ENCODE peak calls at places on chromosomes 3 and 15, in six cellular contexts. One of them, this sample, is unnamed.

GRCh38 chr3:126158016-126158911 is 22.1 kb downstream of the ALDH1L1 start:
- DNase-seq in neural crest cell: no peak
- DNase-seq in WTC11: no peak
- DNase-seq in HEK293T: no peak
- DNase-seq in AG09309: no peak
- DNase-seq in endodermal cell: no peak
- DNase-seq in this sample: no peak

GRCh38 chr3:23600178-23600577 is 205.6 kb upstream of the UBE2E1 start:
- DNase-seq in HEK293T: no peak
- DNase-seq in WTC11: no peak
- DNase-seq in AG09309: peak; percentile 68
- DNase-seq in endodermal cell: no peak
- DNase-seq in neural crest cell: no peak
- DNase-seq in this sample: no peak

GRCh38 chr3:95707268-95707667 is 1107.1 kb upstream of the EPHA6 start:
- DNase-seq in HEK293T: no peak
- DNase-seq in WTC11: no peak
- DNase-seq in AG09309: no peak
- DNase-seq in endodermal cell: no peak
- DNase-seq in neural crest cell: no peak
- DNase-seq in this sample: no peak

GRCh38 chr15:62105266-62105665 is 38.5 kb downstream of the C2CD4A start:
- DNase-seq in WTC11: no peak
- DNase-seq in AG09309: no peak
- DNase-seq in HEK293T: no peak
- DNase-seq in endodermal cell: no peak
- DNase-seq in neural crest cell: no peak
- DNase-seq in this sample: no peak

GRCh38 chr3:72342450-72342849 is 505.8 kb downstream of the SHQ1 start:
- DNase-seq in neural crest cell: no peak
- DNase-seq in HEK293T: no peak
- DNase-seq in endodermal cell: peak; percentile 17
- DNase-seq in AG09309: no peak
- DNase-seq in WTC11: no peak
- DNase-seq in this sample: no peak

GRCh38 chr3:105387122-105387751 is 20.5 kb downstream of the ALCAM start:
- DNase-seq in AG09309: no peak
- DNase-seq in endodermal cell: no peak
- DNase-seq in HEK293T: no peak
- DNase-seq in WTC11: no peak
- DNase-seq in neural crest cell: no peak
- DNase-seq in this sample: no peak

GRCh38 chr3:65402597-65402996 is 636.1 kb downstream of the MAGI1 start:
- DNase-seq in endodermal cell: peak; percentile 59
- DNase-seq in HEK293T: no peak
- DNase-seq in neural crest cell: no peak
- DNase-seq in AG09309: peak; percentile 78
- DNase-seq in WTC11: no peak
- DNase-seq in this sample: peak; percentile 12

GRCh38 chr3:179148446-179149238 is 485 bp downstream of the PIK3CA start:
- DNase-seq in endodermal cell: peak; percentile 79
- DNase-seq in neural crest cell: peak; percentile 24
- DNase-seq in AG09309: no peak
- DNase-seq in WTC11: peak; percentile 43
- DNase-seq in HEK293T: peak; percentile 19
- DNase-seq in this sample: peak; percentile 67

GRCh38 chr15:67998599-67999122 is 55.5 kb upstream of the PIAS1 start:
- DNase-seq in HEK293T: no peak
- DNase-seq in AG09309: peak; percentile 31
- DNase-seq in WTC11: no peak
- DNase-seq in endodermal cell: no peak
- DNase-seq in neural crest cell: no peak
- DNase-seq in this sample: no peak

GRCh38 chr3:128537091-128537703 is 44.2 kb upstream of the GATA2 start:
- DNase-seq in endodermal cell: no peak
- DNase-seq in HEK293T: no peak
- DNase-seq in WTC11: no peak
- DNase-seq in AG09309: no peak
- DNase-seq in neural crest cell: no peak
- DNase-seq in this sample: no peak

GRCh38 chr15:85609492-85609891 is 185.2 kb downstream of the KLHL25 start:
- DNase-seq in AG09309: no peak
- DNase-seq in WTC11: no peak
- DNase-seq in HEK293T: no peak
- DNase-seq in endodermal cell: no peak
- DNase-seq in neural crest cell: no peak
- DNase-seq in this sample: no peak

GRCh38 chr15:51267047-51267713 is 71.2 kb downstream of the CYP19A1 start:
- DNase-seq in HEK293T: peak; percentile 13
- DNase-seq in AG09309: no peak
- DNase-seq in neural crest cell: peak; percentile 15
- DNase-seq in endodermal cell: peak; percentile 68
- DNase-seq in WTC11: peak; percentile 29
- DNase-seq in this sample: peak; percentile 49

GRCh38 chr3:195110647-195111321 is 160.2 kb downstream of the XXYLT1 start:
- DNase-seq in endodermal cell: no peak
- DNase-seq in HEK293T: no peak
- DNase-seq in WTC11: no peak
- DNase-seq in neural crest cell: no peak
- DNase-seq in AG09309: no peak
- DNase-seq in this sample: peak; percentile 27

GRCh38 chr3:15284121-15284889 is 48.1 kb downstream of the SH3BP5 start:
- DNase-seq in AG09309: no peak
- DNase-seq in endodermal cell: no peak
- DNase-seq in WTC11: no peak
- DNase-seq in HEK293T: no peak
- DNase-seq in neural crest cell: no peak
- DNase-seq in this sample: no peak

GRCh38 chr3:125602752-125603649 is 7.7 kb upstream of the OSBPL11 start:
- DNase-seq in WTC11: no peak
- DNase-seq in AG09309: peak; percentile 39
- DNase-seq in endodermal cell: peak; percentile 22
- DNase-seq in HEK293T: no peak
- DNase-seq in neural crest cell: peak; percentile 20
- DNase-seq in this sample: no peak

GRCh38 chr15:42355291-42355690 is 4.0 kb upstream of the CAPN3 start:
- DNase-seq in AG09309: no peak
- DNase-seq in endodermal cell: no peak
- DNase-seq in neural crest cell: no peak
- DNase-seq in WTC11: no peak
- DNase-seq in HEK293T: no peak
- DNase-seq in this sample: no peak

GRCh38 chr3:122353215-122353614 is 28.2 kb downstream of the CSTA start:
- DNase-seq in WTC11: no peak
- DNase-seq in AG09309: no peak
- DNase-seq in endodermal cell: no peak
- DNase-seq in neural crest cell: no peak
- DNase-seq in HEK293T: no peak
- DNase-seq in this sample: no peak

GRCh38 chr3:46010519-46011113 is 15.0 kb upstream of the FYCO1 start:
- DNase-seq in WTC11: no peak
- DNase-seq in neural crest cell: no peak
- DNase-seq in endodermal cell: no peak
- DNase-seq in AG09309: no peak
- DNase-seq in HEK293T: no peak
- DNase-seq in this sample: no peak

GRCh38 chr15:86595741-86596140 is 516.1 kb downstream of the AGBL1 start:
- DNase-seq in HEK293T: no peak
- DNase-seq in AG09309: no peak
- DNase-seq in endodermal cell: no peak
- DNase-seq in WTC11: no peak
- DNase-seq in neural crest cell: no peak
- DNase-seq in this sample: no peak

GRCh38 chr15:35136552-35136951 is 51.5 kb upstream of the NANOGP8 start:
- DNase-seq in AG09309: no peak
- DNase-seq in endodermal cell: no peak
- DNase-seq in neural crest cell: no peak
- DNase-seq in HEK293T: no peak
- DNase-seq in WTC11: no peak
- DNase-seq in this sample: no peak

GRCh38 chr15:80259942-80260510 is 8.0 kb upstream of the CTXND1 start:
- DNase-seq in neural crest cell: no peak
- DNase-seq in HEK293T: no peak
- DNase-seq in WTC11: no peak
- DNase-seq in AG09309: no peak
- DNase-seq in endodermal cell: peak; percentile 31
- DNase-seq in this sample: no peak

GRCh38 chr3:133540896-133541674 is 32.4 kb upstream of the CDV3 start:
- DNase-seq in AG09309: no peak
- DNase-seq in HEK293T: no peak
- DNase-seq in WTC11: no peak
- DNase-seq in neural crest cell: no peak
- DNase-seq in endodermal cell: no peak
- DNase-seq in this sample: no peak

GRCh38 chr3:2837893-2838292 is 272.3 kb downstream of the IL5RA start:
- DNase-seq in neural crest cell: no peak
- DNase-seq in WTC11: no peak
- DNase-seq in endodermal cell: no peak
- DNase-seq in HEK293T: no peak
- DNase-seq in AG09309: no peak
- DNase-seq in this sample: no peak

GRCh38 chr15:63198315-63198714 is 8.9 kb downstream of the RAB8B start:
- DNase-seq in AG09309: no peak
- DNase-seq in HEK293T: no peak
- DNase-seq in neural crest cell: no peak
- DNase-seq in endodermal cell: no peak
- DNase-seq in WTC11: no peak
- DNase-seq in this sample: no peak

GRCh38 chr3:143157957-143158548 is 38.5 kb downstream of the CHST2 start:
- DNase-seq in endodermal cell: no peak
- DNase-seq in AG09309: no peak
- DNase-seq in HEK293T: no peak
- DNase-seq in WTC11: no peak
- DNase-seq in neural crest cell: no peak
- DNase-seq in this sample: no peak

GRCh38 chr15:57527382-57528091 is 64.2 kb upstream of the MYZAP start:
- DNase-seq in HEK293T: peak; percentile 45
- DNase-seq in WTC11: no peak
- DNase-seq in AG09309: peak; percentile 78
- DNase-seq in neural crest cell: peak; percentile 28
- DNase-seq in endodermal cell: peak; percentile 88
- DNase-seq in this sample: peak; percentile 87

GRCh38 chr3:13015286-13016082 is 57.7 kb downstream of the IQSEC1 start:
- DNase-seq in endodermal cell: no peak
- DNase-seq in AG09309: no peak
- DNase-seq in WTC11: no peak
- DNase-seq in HEK293T: no peak
- DNase-seq in neural crest cell: no peak
- DNase-seq in this sample: no peak

GRCh38 chr15:28989896-28990295 is 104.1 kb downstream of the APBA2 start:
- DNase-seq in neural crest cell: no peak
- DNase-seq in endodermal cell: no peak
- DNase-seq in WTC11: no peak
- DNase-seq in HEK293T: no peak
- DNase-seq in AG09309: no peak
- DNase-seq in this sample: no peak

GRCh38 chr3:12175137-12175593 is 16.5 kb upstream of the TIMP4 start:
- DNase-seq in HEK293T: no peak
- DNase-seq in endodermal cell: no peak
- DNase-seq in neural crest cell: no peak
- DNase-seq in WTC11: no peak
- DNase-seq in AG09309: no peak
- DNase-seq in this sample: no peak

GRCh38 chr3:16423298-16423697 is 90.2 kb downstream of the RFTN1 start:
- DNase-seq in neural crest cell: no peak
- DNase-seq in AG09309: no peak
- DNase-seq in endodermal cell: no peak
- DNase-seq in HEK293T: no peak
- DNase-seq in WTC11: no peak
- DNase-seq in this sample: no peak

GRCh38 chr15:59396211-59396610 is 23.5 kb upstream of the MYO1E start:
- DNase-seq in WTC11: no peak
- DNase-seq in neural crest cell: no peak
- DNase-seq in AG09309: no peak
- DNase-seq in endodermal cell: no peak
- DNase-seq in HEK293T: no peak
- DNase-seq in this sample: no peak

GRCh38 chr3:10574101-10574615 is 68.8 kb upstream of the ATP2B2 start:
- DNase-seq in WTC11: no peak
- DNase-seq in HEK293T: no peak
- DNase-seq in neural crest cell: no peak
- DNase-seq in AG09309: no peak
- DNase-seq in endodermal cell: no peak
- DNase-seq in this sample: no peak

GRCh38 chr3:122810706-122811105 is 15.8 kb downstream of the SLC49A4 start:
- DNase-seq in endodermal cell: no peak
- DNase-seq in AG09309: no peak
- DNase-seq in HEK293T: no peak
- DNase-seq in neural crest cell: no peak
- DNase-seq in WTC11: no peak
- DNase-seq in this sample: no peak

GRCh38 chr15:75723847-75724660 is 11.4 kb upstream of the CSPG4 start:
- DNase-seq in AG09309: peak; percentile 73
- DNase-seq in endodermal cell: peak; percentile 60
- DNase-seq in neural crest cell: peak; percentile 47
- DNase-seq in WTC11: peak; percentile 35
- DNase-seq in HEK293T: peak; percentile 83
- DNase-seq in this sample: peak; percentile 82

This sample was measured in ELF-1.